ENCODE peak calls at places on chromosomes 1 and 21, in seven cellular contexts. One of them, this sample, is unnamed.

GRCh38 chr1:201585099-201585498 is 46.2 kb downstream of the NAV1 start:
- DNase-seq in endothelial cell of umbilical vein: no peak
- DNase-seq in uterus: no peak
- DNase-seq in A673: no peak
- DNase-seq in neural progenitor cell: no peak
- DNase-seq in CD8-positive, alpha-beta T cell: no peak
- DNase-seq in breast epithelium: no peak
- DNase-seq in this sample: no peak

GRCh38 chr1:9289724-9290493 is 2.8 kb upstream of the SPSB1 start:
- DNase-seq in endothelial cell of umbilical vein: no peak
- DNase-seq in uterus: peak
- DNase-seq in A673: peak
- DNase-seq in neural progenitor cell: no peak
- DNase-seq in CD8-positive, alpha-beta T cell: no peak
- DNase-seq in breast epithelium: no peak
- DNase-seq in this sample: no peak

GRCh38 chr1:67100833-67101232 is 33.9 kb downstream of the C1orf141 start:
- DNase-seq in endothelial cell of umbilical vein: no peak
- DNase-seq in uterus: no peak
- DNase-seq in A673: no peak
- DNase-seq in neural progenitor cell: no peak
- DNase-seq in CD8-positive, alpha-beta T cell: no peak
- DNase-seq in breast epithelium: no peak
- DNase-seq in this sample: no peak

GRCh38 chr1:54980046-54980527 is 341 bp upstream of the TMEM61 start:
- DNase-seq in endothelial cell of umbilical vein: no peak
- DNase-seq in uterus: no peak
- DNase-seq in A673: no peak
- DNase-seq in neural progenitor cell: no peak
- DNase-seq in CD8-positive, alpha-beta T cell: no peak
- DNase-seq in breast epithelium: no peak
- DNase-seq in this sample: no peak

GRCh38 chr1:159091547-159092397 is 15.2 kb upstream of the AIM2 start:
- DNase-seq in endothelial cell of umbilical vein: peak
- DNase-seq in uterus: no peak
- DNase-seq in A673: peak
- DNase-seq in neural progenitor cell: no peak
- DNase-seq in CD8-positive, alpha-beta T cell: no peak
- DNase-seq in breast epithelium: no peak
- DNase-seq in this sample: no peak

GRCh38 chr1:89966666-89967065 is 28.2 kb upstream of the ZNF326 start:
- DNase-seq in endothelial cell of umbilical vein: peak
- DNase-seq in uterus: no peak
- DNase-seq in A673: no peak
- DNase-seq in neural progenitor cell: no peak
- DNase-seq in CD8-positive, alpha-beta T cell: no peak
- DNase-seq in breast epithelium: no peak
- DNase-seq in this sample: no peak

GRCh38 chr1:186888367-186888766 is 59.6 kb downstream of the PLA2G4A start:
- DNase-seq in endothelial cell of umbilical vein: no peak
- DNase-seq in uterus: no peak
- DNase-seq in A673: no peak
- DNase-seq in neural progenitor cell: no peak
- DNase-seq in CD8-positive, alpha-beta T cell: no peak
- DNase-seq in breast epithelium: no peak
- DNase-seq in this sample: no peak

GRCh38 chr1:231190456-231190855 is 28.6 kb downstream of the TRIM67 start:
- DNase-seq in endothelial cell of umbilical vein: no peak
- DNase-seq in uterus: no peak
- DNase-seq in A673: no peak
- DNase-seq in neural progenitor cell: no peak
- DNase-seq in CD8-positive, alpha-beta T cell: no peak
- DNase-seq in breast epithelium: no peak
- DNase-seq in this sample: no peak

GRCh38 chr21:41439245-41439644 is 13.2 kb downstream of the MX1 start:
- DNase-seq in endothelial cell of umbilical vein: no peak
- DNase-seq in uterus: no peak
- DNase-seq in A673: no peak
- DNase-seq in neural progenitor cell: no peak
- DNase-seq in CD8-positive, alpha-beta T cell: no peak
- DNase-seq in breast epithelium: no peak
- DNase-seq in this sample: no peak

GRCh38 chr21:15421521-15421920 is 308.3 kb upstream of the USP25 start:
- DNase-seq in endothelial cell of umbilical vein: no peak
- DNase-seq in uterus: no peak
- DNase-seq in A673: no peak
- DNase-seq in neural progenitor cell: no peak
- DNase-seq in CD8-positive, alpha-beta T cell: no peak
- DNase-seq in breast epithelium: no peak
- DNase-seq in this sample: no peak

GRCh38 chr21:33109574-33110339 is 39.8 kb downstream of the OLIG1 start:
- DNase-seq in endothelial cell of umbilical vein: no peak
- DNase-seq in uterus: no peak
- DNase-seq in A673: no peak
- DNase-seq in neural progenitor cell: peak
- DNase-seq in CD8-positive, alpha-beta T cell: no peak
- DNase-seq in breast epithelium: no peak
- DNase-seq in this sample: peak

GRCh38 chr21:37245151-37245550 is 22.0 kb downstream of the VPS26C start:
- DNase-seq in endothelial cell of umbilical vein: no peak
- DNase-seq in uterus: no peak
- DNase-seq in A673: no peak
- DNase-seq in neural progenitor cell: no peak
- DNase-seq in CD8-positive, alpha-beta T cell: no peak
- DNase-seq in breast epithelium: no peak
- DNase-seq in this sample: no peak

GRCh38 chr1:116325922-116326321 is 47.1 kb upstream of the ATP1A1 start:
- DNase-seq in endothelial cell of umbilical vein: no peak
- DNase-seq in uterus: no peak
- DNase-seq in A673: no peak
- DNase-seq in neural progenitor cell: no peak
- DNase-seq in CD8-positive, alpha-beta T cell: peak
- DNase-seq in breast epithelium: no peak
- DNase-seq in this sample: no peak

GRCh38 chr1:156592158-156592909 is 758 bp downstream of the NAXE start:
- DNase-seq in endothelial cell of umbilical vein: peak
- DNase-seq in uterus: no peak
- DNase-seq in A673: peak
- DNase-seq in neural progenitor cell: no peak
- DNase-seq in CD8-positive, alpha-beta T cell: no peak
- DNase-seq in breast epithelium: no peak
- DNase-seq in this sample: no peak

GRCh38 chr1:156432109-156433018 is 63.4 kb downstream of the RHBG start:
- DNase-seq in endothelial cell of umbilical vein: no peak
- DNase-seq in uterus: no peak
- DNase-seq in A673: no peak
- DNase-seq in neural progenitor cell: peak
- DNase-seq in CD8-positive, alpha-beta T cell: no peak
- DNase-seq in breast epithelium: no peak
- DNase-seq in this sample: no peak

GRCh38 chr1:205495237-205495823 is 9.1 kb upstream of the CDK18 start:
- DNase-seq in endothelial cell of umbilical vein: no peak
- DNase-seq in uterus: no peak
- DNase-seq in A673: peak
- DNase-seq in neural progenitor cell: no peak
- DNase-seq in CD8-positive, alpha-beta T cell: no peak
- DNase-seq in breast epithelium: no peak
- DNase-seq in this sample: no peak

GRCh38 chr1:204837440-204838084 is 33.1 kb upstream of the NFASC start:
- DNase-seq in endothelial cell of umbilical vein: peak
- DNase-seq in uterus: peak
- DNase-seq in A673: peak
- DNase-seq in neural progenitor cell: peak
- DNase-seq in CD8-positive, alpha-beta T cell: no peak
- DNase-seq in breast epithelium: no peak
- DNase-seq in this sample: no peak

GRCh38 chr1:72177711-72178110 is 104.6 kb downstream of the NEGR1 start:
- DNase-seq in endothelial cell of umbilical vein: no peak
- DNase-seq in uterus: no peak
- DNase-seq in A673: no peak
- DNase-seq in neural progenitor cell: no peak
- DNase-seq in CD8-positive, alpha-beta T cell: no peak
- DNase-seq in breast epithelium: no peak
- DNase-seq in this sample: no peak

GRCh38 chr1:213719462-213719861 is 268.3 kb upstream of the PROX1 start:
- DNase-seq in endothelial cell of umbilical vein: no peak
- DNase-seq in uterus: no peak
- DNase-seq in A673: no peak
- DNase-seq in neural progenitor cell: no peak
- DNase-seq in CD8-positive, alpha-beta T cell: no peak
- DNase-seq in breast epithelium: no peak
- DNase-seq in this sample: no peak

GRCh38 chr1:90579212-90579802 is 137.8 kb downstream of the BARHL2 start:
- DNase-seq in endothelial cell of umbilical vein: peak
- DNase-seq in uterus: no peak
- DNase-seq in A673: peak
- DNase-seq in neural progenitor cell: peak
- DNase-seq in CD8-positive, alpha-beta T cell: no peak
- DNase-seq in breast epithelium: no peak
- DNase-seq in this sample: no peak

GRCh38 chr1:61318319-61319125 is 236.2 kb downstream of the NFIA start:
- DNase-seq in endothelial cell of umbilical vein: peak
- DNase-seq in uterus: no peak
- DNase-seq in A673: peak
- DNase-seq in neural progenitor cell: no peak
- DNase-seq in CD8-positive, alpha-beta T cell: no peak
- DNase-seq in breast epithelium: no peak
- DNase-seq in this sample: no peak

GRCh38 chr1:15426492-15427279 is 11.6 kb upstream of the CTRC start:
- DNase-seq in endothelial cell of umbilical vein: no peak
- DNase-seq in uterus: peak
- DNase-seq in A673: no peak
- DNase-seq in neural progenitor cell: no peak
- DNase-seq in CD8-positive, alpha-beta T cell: no peak
- DNase-seq in breast epithelium: no peak
- DNase-seq in this sample: no peak

GRCh38 chr21:38467911-38468310 is 30.4 kb downstream of the ERG start:
- DNase-seq in endothelial cell of umbilical vein: no peak
- DNase-seq in uterus: no peak
- DNase-seq in A673: no peak
- DNase-seq in neural progenitor cell: no peak
- DNase-seq in CD8-positive, alpha-beta T cell: no peak
- DNase-seq in breast epithelium: no peak
- DNase-seq in this sample: no peak
- TF ChIP-seq CTCF in endothelial cell of umbilical vein: no peak
- TF ChIP-seq CTCF in uterus: no peak
- TF ChIP-seq CTCF in A673: no peak
- TF ChIP-seq CTCF in neural progenitor cell: no peak
- TF ChIP-seq CTCF in CD8-positive, alpha-beta T cell: no peak
- TF ChIP-seq CTCF in breast epithelium: no peak
- TF ChIP-seq CTCF in this sample: no peak

GRCh38 chr21:44991538-44992483 is 52.0 kb downstream of the SLX9 start:
- DNase-seq in endothelial cell of umbilical vein: no peak
- DNase-seq in uterus: no peak
- DNase-seq in A673: no peak
- DNase-seq in neural progenitor cell: no peak
- DNase-seq in CD8-positive, alpha-beta T cell: no peak
- DNase-seq in breast epithelium: no peak
- DNase-seq in this sample: no peak
- TF ChIP-seq CTCF in endothelial cell of umbilical vein: no peak
- TF ChIP-seq CTCF in uterus: no peak
- TF ChIP-seq CTCF in A673: no peak
- TF ChIP-seq CTCF in neural progenitor cell: no peak
- TF ChIP-seq CTCF in CD8-positive, alpha-beta T cell: no peak
- TF ChIP-seq CTCF in breast epithelium: no peak
- TF ChIP-seq CTCF in this sample: no peak

GRCh38 chr1:45583264-45583665 is 576 bp upstream of the NASP start:
- DNase-seq in endothelial cell of umbilical vein: peak
- DNase-seq in uterus: peak
- DNase-seq in A673: peak
- DNase-seq in neural progenitor cell: peak
- DNase-seq in CD8-positive, alpha-beta T cell: peak
- DNase-seq in breast epithelium: peak
- DNase-seq in this sample: peak

GRCh38 chr1:45585496-45586075 is 1.7 kb downstream of the NASP start:
- DNase-seq in endothelial cell of umbilical vein: peak
- DNase-seq in uterus: no peak
- DNase-seq in A673: no peak
- DNase-seq in neural progenitor cell: no peak
- DNase-seq in CD8-positive, alpha-beta T cell: no peak
- DNase-seq in breast epithelium: no peak
- DNase-seq in this sample: no peak

GRCh38 chr1:45583666-45584350 is at the start of gene NASP:
- DNase-seq in endothelial cell of umbilical vein: peak
- DNase-seq in uterus: peak
- DNase-seq in A673: peak
- DNase-seq in neural progenitor cell: peak
- DNase-seq in CD8-positive, alpha-beta T cell: peak
- DNase-seq in breast epithelium: peak
- DNase-seq in this sample: peak

GRCh38 chr1:45585110-45585426 is 1.2 kb downstream of the NASP start:
- DNase-seq in endothelial cell of umbilical vein: no peak
- DNase-seq in uterus: no peak
- DNase-seq in A673: no peak
- DNase-seq in neural progenitor cell: no peak
- DNase-seq in CD8-positive, alpha-beta T cell: no peak
- DNase-seq in breast epithelium: no peak
- DNase-seq in this sample: no peak

GRCh38 chr1:45584351-45585109 is 689 bp downstream of the NASP start:
- DNase-seq in endothelial cell of umbilical vein: peak
- DNase-seq in uterus: peak
- DNase-seq in A673: peak
- DNase-seq in neural progenitor cell: peak
- DNase-seq in CD8-positive, alpha-beta T cell: peak
- DNase-seq in breast epithelium: peak
- DNase-seq in this sample: peak
- TF ChIP-seq CTCF in endothelial cell of umbilical vein: peak
- TF ChIP-seq CTCF in uterus: no peak
- TF ChIP-seq CTCF in A673: peak
- TF ChIP-seq CTCF in neural progenitor cell: peak
- TF ChIP-seq CTCF in CD8-positive, alpha-beta T cell: no peak
- TF ChIP-seq CTCF in breast epithelium: no peak
- TF ChIP-seq CTCF in this sample: no peak

GRCh38 chr1:78570539-78570938 is 49.7 kb upstream of the IFI44L start:
- DNase-seq in endothelial cell of umbilical vein: no peak
- DNase-seq in uterus: no peak
- DNase-seq in A673: no peak
- DNase-seq in neural progenitor cell: no peak
- DNase-seq in CD8-positive, alpha-beta T cell: no peak
- DNase-seq in breast epithelium: no peak
- DNase-seq in this sample: no peak
- TF ChIP-seq CTCF in endothelial cell of umbilical vein: peak
- TF ChIP-seq CTCF in uterus: no peak
- TF ChIP-seq CTCF in A673: peak
- TF ChIP-seq CTCF in neural progenitor cell: peak
- TF ChIP-seq CTCF in CD8-positive, alpha-beta T cell: no peak
- TF ChIP-seq CTCF in breast epithelium: no peak
- TF ChIP-seq CTCF in this sample: no peak

GRCh38 chr1:206931709-206932108 is 10.0 kb upstream of the FCMR start:
- DNase-seq in endothelial cell of umbilical vein: no peak
- DNase-seq in uterus: no peak
- DNase-seq in A673: no peak
- DNase-seq in neural progenitor cell: no peak
- DNase-seq in CD8-positive, alpha-beta T cell: no peak
- DNase-seq in breast epithelium: no peak
- DNase-seq in this sample: no peak
- TF ChIP-seq CTCF in endothelial cell of umbilical vein: no peak
- TF ChIP-seq CTCF in uterus: no peak
- TF ChIP-seq CTCF in A673: no peak
- TF ChIP-seq CTCF in neural progenitor cell: no peak
- TF ChIP-seq CTCF in CD8-positive, alpha-beta T cell: no peak
- TF ChIP-seq CTCF in breast epithelium: no peak
- TF ChIP-seq CTCF in this sample: no peak

GRCh38 chr1:239771550-239771949 is 320.1 kb upstream of the FMN2 start:
- DNase-seq in endothelial cell of umbilical vein: no peak
- DNase-seq in uterus: no peak
- DNase-seq in A673: no peak
- DNase-seq in neural progenitor cell: no peak
- DNase-seq in CD8-positive, alpha-beta T cell: no peak
- DNase-seq in breast epithelium: no peak
- DNase-seq in this sample: no peak
- TF ChIP-seq CTCF in endothelial cell of umbilical vein: no peak
- TF ChIP-seq CTCF in uterus: no peak
- TF ChIP-seq CTCF in A673: no peak
- TF ChIP-seq CTCF in neural progenitor cell: no peak
- TF ChIP-seq CTCF in CD8-positive, alpha-beta T cell: no peak
- TF ChIP-seq CTCF in breast epithelium: no peak
- TF ChIP-seq CTCF in this sample: no peak

This sample was measured in left lung.